ENCODE peak calls at places on chromosomes 11 and 22, in four cellular contexts. One of them, this sample, is unnamed.

GRCh38 chr11:77101043-77101537 is 1.6 kb upstream of the OMP start:
- DNase-seq in cardiac fibroblast: peak; percentile 55
- DNase-seq in lower lobe of right lung: peak; percentile 5
- DNase-seq in esophagus squamous epithelium: no peak
- DNase-seq in this sample: peak; percentile 56

GRCh38 chr22:25582946-25583345 is 18.5 kb downstream of the GRK3 start:
- DNase-seq in cardiac fibroblast: peak; percentile 25
- DNase-seq in lower lobe of right lung: no peak
- DNase-seq in esophagus squamous epithelium: no peak
- DNase-seq in this sample: no peak

GRCh38 chr11:110908401-110909106 is 196.3 kb upstream of the ARHGAP20 start:
- DNase-seq in lower lobe of right lung: no peak
- DNase-seq in cardiac fibroblast: peak; percentile 92
- DNase-seq in esophagus squamous epithelium: no peak
- DNase-seq in this sample: no peak

GRCh38 chr22:49271831-49272230 is 555.8 kb downstream of the BRD1 start:
- DNase-seq in esophagus squamous epithelium: no peak
- DNase-seq in cardiac fibroblast: no peak
- DNase-seq in lower lobe of right lung: no peak
- DNase-seq in this sample: no peak

GRCh38 chr22:43002198-43002577 is 12.8 kb downstream of the PACSIN2 start:
- DNase-seq in cardiac fibroblast: peak; percentile 72
- DNase-seq in lower lobe of right lung: no peak
- DNase-seq in esophagus squamous epithelium: no peak
- DNase-seq in this sample: no peak

GRCh38 chr11:6587360-6587953 is 16.0 kb downstream of the RRP8 start:
- DNase-seq in esophagus squamous epithelium: no peak
- DNase-seq in cardiac fibroblast: no peak
- DNase-seq in lower lobe of right lung: no peak
- DNase-seq in this sample: no peak

GRCh38 chr11:57787920-57788716 is 26.5 kb downstream of the CTNND1 start:
- DNase-seq in lower lobe of right lung: peak; percentile 66
- DNase-seq in esophagus squamous epithelium: no peak
- DNase-seq in cardiac fibroblast: no peak
- DNase-seq in this sample: peak; percentile 77

GRCh38 chr11:119729581-119730346 is 764 bp upstream of the NECTIN1 start:
- DNase-seq in esophagus squamous epithelium: no peak
- DNase-seq in lower lobe of right lung: peak; percentile 78
- DNase-seq in cardiac fibroblast: peak; percentile 50
- DNase-seq in this sample: no peak

GRCh38 chr11:1742371-1742770 is 8.0 kb downstream of the IFITM10 start:
- DNase-seq in esophagus squamous epithelium: no peak
- DNase-seq in lower lobe of right lung: no peak
- DNase-seq in cardiac fibroblast: no peak
- DNase-seq in this sample: no peak

GRCh38 chr11:111531687-111532364 is 8.7 kb upstream of the LAYN start:
- DNase-seq in esophagus squamous epithelium: no peak
- DNase-seq in lower lobe of right lung: no peak
- DNase-seq in cardiac fibroblast: peak; percentile 94
- DNase-seq in this sample: peak; percentile 66

GRCh38 chr11:34318111-34319037 is 39.4 kb downstream of the ABTB2 start:
- DNase-seq in cardiac fibroblast: peak; percentile 53
- DNase-seq in lower lobe of right lung: no peak
- DNase-seq in esophagus squamous epithelium: no peak
- DNase-seq in this sample: peak; percentile 11

GRCh38 chr11:65788801-65789200 is 1.9 kb downstream of the OVOL1 start:
- DNase-seq in lower lobe of right lung: no peak
- DNase-seq in cardiac fibroblast: no peak
- DNase-seq in esophagus squamous epithelium: no peak
- DNase-seq in this sample: no peak

GRCh38 chr11:67413266-67413797 is 2.1 kb upstream of the CARNS1 start:
- DNase-seq in esophagus squamous epithelium: no peak
- DNase-seq in cardiac fibroblast: no peak
- DNase-seq in lower lobe of right lung: no peak
- DNase-seq in this sample: no peak

GRCh38 chr11:95671768-95672167 is 117.8 kb downstream of the FAM76B start:
- DNase-seq in lower lobe of right lung: no peak
- DNase-seq in cardiac fibroblast: no peak
- DNase-seq in esophagus squamous epithelium: no peak
- DNase-seq in this sample: no peak

GRCh38 chr11:93370260-93370659 is 39.7 kb downstream of the DEUP1 start:
- DNase-seq in lower lobe of right lung: no peak
- DNase-seq in esophagus squamous epithelium: no peak
- DNase-seq in cardiac fibroblast: peak; percentile 6
- DNase-seq in this sample: no peak

GRCh38 chr22:35326854-35327562 is 27.3 kb downstream of the TOM1 start:
- DNase-seq in esophagus squamous epithelium: no peak
- DNase-seq in lower lobe of right lung: no peak
- DNase-seq in cardiac fibroblast: no peak
- DNase-seq in this sample: no peak

GRCh38 chr11:116586392-116586791 is 186.4 kb downstream of the BUD13 start:
- DNase-seq in lower lobe of right lung: no peak
- DNase-seq in esophagus squamous epithelium: no peak
- DNase-seq in cardiac fibroblast: no peak
- DNase-seq in this sample: no peak

GRCh38 chr11:57773026-57773598 is 11.5 kb downstream of the CTNND1 start:
- DNase-seq in lower lobe of right lung: no peak
- DNase-seq in esophagus squamous epithelium: no peak
- DNase-seq in cardiac fibroblast: no peak
- DNase-seq in this sample: no peak

GRCh38 chr11:65378208-65378927 is 4.1 kb downstream of the SLC25A45 start:
- DNase-seq in esophagus squamous epithelium: no peak
- DNase-seq in lower lobe of right lung: no peak
- DNase-seq in cardiac fibroblast: no peak
- DNase-seq in this sample: peak; percentile 50

GRCh38 chr11:69941546-69942332 is 122.5 kb upstream of the FGF3 start:
- DNase-seq in cardiac fibroblast: no peak
- DNase-seq in lower lobe of right lung: peak; percentile 24
- DNase-seq in esophagus squamous epithelium: no peak
- DNase-seq in this sample: no peak

GRCh38 chr11:69944146-69944795 is 125.1 kb upstream of the FGF3 start:
- DNase-seq in cardiac fibroblast: no peak
- DNase-seq in esophagus squamous epithelium: no peak
- DNase-seq in lower lobe of right lung: peak; percentile 19
- DNase-seq in this sample: no peak

GRCh38 chr11:69943506-69943905 is 124.3 kb upstream of the FGF3 start:
- DNase-seq in cardiac fibroblast: no peak
- DNase-seq in lower lobe of right lung: no peak
- DNase-seq in esophagus squamous epithelium: no peak
- DNase-seq in this sample: no peak

GRCh38 chr11:69942333-69942820 is 123.2 kb upstream of the FGF3 start:
- DNase-seq in cardiac fibroblast: no peak
- DNase-seq in lower lobe of right lung: peak; percentile 23
- DNase-seq in esophagus squamous epithelium: no peak
- DNase-seq in this sample: no peak

GRCh38 chr11:69943066-69943465 is 123.8 kb upstream of the FGF3 start:
- DNase-seq in lower lobe of right lung: peak; percentile 16
- DNase-seq in esophagus squamous epithelium: no peak
- DNase-seq in cardiac fibroblast: no peak
- DNase-seq in this sample: peak; percentile 83
- TF ChIP-seq CTCF in lower lobe of right lung: no peak
- TF ChIP-seq CTCF in esophagus squamous epithelium: peak; percentile 27
- TF ChIP-seq CTCF in cardiac fibroblast: no peak
- TF ChIP-seq CTCF in this sample: peak; percentile 71

GRCh38 chr22:20605328-20605727 is 97.9 kb downstream of the MED15 start:
- DNase-seq in esophagus squamous epithelium: no peak
- DNase-seq in lower lobe of right lung: peak; percentile 23
- DNase-seq in cardiac fibroblast: no peak
- DNase-seq in this sample: no peak

GRCh38 chr22:20604776-20605221 is 97.4 kb downstream of the MED15 start:
- DNase-seq in esophagus squamous epithelium: no peak
- DNase-seq in cardiac fibroblast: no peak
- DNase-seq in lower lobe of right lung: no peak
- DNase-seq in this sample: no peak

GRCh38 chr22:20607157-20607907 is 99.9 kb downstream of the MED15 start:
- DNase-seq in esophagus squamous epithelium: no peak
- DNase-seq in cardiac fibroblast: no peak
- DNase-seq in lower lobe of right lung: peak; percentile 51
- DNase-seq in this sample: no peak

GRCh38 chr22:20606784-20607128 is 99.3 kb downstream of the MED15 start:
- DNase-seq in esophagus squamous epithelium: no peak
- DNase-seq in lower lobe of right lung: no peak
- DNase-seq in cardiac fibroblast: no peak
- DNase-seq in this sample: no peak

GRCh38 chr22:20606041-20606783 is 98.8 kb downstream of the MED15 start:
- DNase-seq in esophagus squamous epithelium: no peak
- DNase-seq in lower lobe of right lung: peak; percentile 91
- DNase-seq in cardiac fibroblast: peak; percentile 77
- DNase-seq in this sample: peak; percentile 91
- TF ChIP-seq CTCF in esophagus squamous epithelium: peak; percentile 89
- TF ChIP-seq CTCF in lower lobe of right lung: peak; percentile 78
- TF ChIP-seq CTCF in cardiac fibroblast: peak; percentile 91
- TF ChIP-seq CTCF in this sample: peak; percentile 72

GRCh38 chr11:62145261-62145871 is 21.6 kb downstream of the INCENP start:
- DNase-seq in cardiac fibroblast: no peak
- DNase-seq in lower lobe of right lung: peak; percentile 36
- DNase-seq in esophagus squamous epithelium: no peak
- DNase-seq in this sample: no peak

GRCh38 chr11:62142921-62143320 is 19.1 kb downstream of the INCENP start:
- DNase-seq in esophagus squamous epithelium: no peak
- DNase-seq in lower lobe of right lung: peak; percentile 45
- DNase-seq in cardiac fibroblast: no peak
- DNase-seq in this sample: no peak

GRCh38 chr11:62142043-62142375 is 18.2 kb downstream of the INCENP start:
- DNase-seq in cardiac fibroblast: no peak
- DNase-seq in lower lobe of right lung: no peak
- DNase-seq in esophagus squamous epithelium: no peak
- DNase-seq in this sample: no peak

GRCh38 chr11:62144641-62145255 is 20.9 kb downstream of the INCENP start:
- DNase-seq in esophagus squamous epithelium: no peak
- DNase-seq in lower lobe of right lung: peak; percentile 38
- DNase-seq in cardiac fibroblast: no peak
- DNase-seq in this sample: no peak

GRCh38 chr11:62143727-62144126 is 19.9 kb downstream of the INCENP start:
- DNase-seq in esophagus squamous epithelium: no peak
- DNase-seq in lower lobe of right lung: peak; percentile 22
- DNase-seq in cardiac fibroblast: no peak
- DNase-seq in this sample: no peak
- TF ChIP-seq CTCF in esophagus squamous epithelium: no peak
- TF ChIP-seq CTCF in lower lobe of right lung: no peak
- TF ChIP-seq CTCF in cardiac fibroblast: peak; percentile 8
- TF ChIP-seq CTCF in this sample: no peak

DNA sequence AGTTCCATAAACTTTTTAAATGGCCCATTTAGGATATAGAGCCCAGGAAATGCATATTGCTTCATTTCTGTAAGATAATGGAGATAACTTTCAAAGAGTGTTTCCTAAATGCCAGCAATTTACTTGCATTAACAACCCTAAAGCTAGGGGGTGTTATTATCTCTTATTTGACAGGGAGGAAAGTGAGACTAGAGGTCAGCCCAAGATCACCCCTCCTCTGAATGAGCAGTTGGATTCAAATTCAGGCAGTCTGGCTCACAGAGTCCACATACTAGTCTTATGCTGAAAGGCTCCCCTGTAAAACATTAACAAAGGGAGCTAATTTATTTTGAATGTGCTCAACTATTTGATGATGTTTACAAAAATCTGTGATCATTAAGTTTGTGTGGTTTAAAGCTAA is 49.9 kb upstream of the TRIM77 start:
- DNase-seq in esophagus squamous epithelium: no peak
- DNase-seq in lower lobe of right lung: no peak
- DNase-seq in cardiac fibroblast: no peak
- DNase-seq in this sample: peak; percentile 25
- TF ChIP-seq CTCF in esophagus squamous epithelium: no peak
- TF ChIP-seq CTCF in lower lobe of right lung: no peak
- TF ChIP-seq CTCF in cardiac fibroblast: no peak
- TF ChIP-seq CTCF in this sample: no peak

GRCh38 chr11:44178381-44178780 is 82.9 kb downstream of the EXT2 start:
- DNase-seq in esophagus squamous epithelium: no peak
- DNase-seq in cardiac fibroblast: peak; percentile 33
- DNase-seq in lower lobe of right lung: no peak
- DNase-seq in this sample: no peak
- TF ChIP-seq CTCF in esophagus squamous epithelium: no peak
- TF ChIP-seq CTCF in cardiac fibroblast: peak; percentile 14
- TF ChIP-seq CTCF in lower lobe of right lung: no peak
- TF ChIP-seq CTCF in this sample: no peak

DNA sequence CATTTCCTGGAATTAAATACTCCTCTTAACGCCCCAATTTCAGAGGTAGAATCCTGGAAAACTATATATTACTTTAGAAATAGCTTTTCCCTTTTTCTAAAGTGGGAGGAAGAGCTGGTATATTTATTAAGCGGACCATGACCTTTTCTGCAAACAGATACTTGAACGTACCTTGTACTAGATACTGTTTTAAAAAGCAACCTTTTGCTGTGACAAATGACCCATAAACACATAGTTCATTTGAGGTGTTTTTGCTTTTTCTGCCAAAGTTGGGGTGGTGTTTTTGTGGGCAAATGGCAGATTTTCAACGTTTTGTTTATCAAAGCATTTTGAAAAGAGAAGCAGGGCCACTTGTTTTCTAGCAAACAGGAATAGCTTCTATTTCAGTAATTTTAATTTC is 2.2 kb downstream of the FBXO7 start:
- DNase-seq in cardiac fibroblast: no peak
- DNase-seq in esophagus squamous epithelium: no peak
- DNase-seq in lower lobe of right lung: no peak
- DNase-seq in this sample: no peak
- TF ChIP-seq CTCF in cardiac fibroblast: no peak
- TF ChIP-seq CTCF in esophagus squamous epithelium: no peak
- TF ChIP-seq CTCF in lower lobe of right lung: no peak
- TF ChIP-seq CTCF in this sample: no peak

GRCh38 chr11:9615031-9615451 is 41.6 kb downstream of the WEE1 start:
- DNase-seq in esophagus squamous epithelium: no peak
- DNase-seq in cardiac fibroblast: peak; percentile 52
- DNase-seq in lower lobe of right lung: no peak
- DNase-seq in this sample: no peak

GRCh38 chr11:9613118-9613829 is 39.8 kb downstream of the WEE1 start:
- DNase-seq in esophagus squamous epithelium: peak; percentile 45
- DNase-seq in lower lobe of right lung: peak; percentile 95
- DNase-seq in cardiac fibroblast: peak; percentile 99
- DNase-seq in this sample: peak; percentile 99

GRCh38 chr11:9616042-9616640 is 42.7 kb downstream of the WEE1 start:
- DNase-seq in esophagus squamous epithelium: no peak
- DNase-seq in lower lobe of right lung: no peak
- DNase-seq in cardiac fibroblast: peak; percentile 40
- DNase-seq in this sample: no peak

GRCh38 chr11:9616858-9617257 is 43.4 kb downstream of the WEE1 start:
- DNase-seq in cardiac fibroblast: peak; percentile 35
- DNase-seq in esophagus squamous epithelium: no peak
- DNase-seq in lower lobe of right lung: no peak
- DNase-seq in this sample: no peak

GRCh38 chr11:9613830-9614762 is 40.6 kb downstream of the WEE1 start:
- DNase-seq in cardiac fibroblast: peak; percentile 83
- DNase-seq in lower lobe of right lung: peak; percentile 94
- DNase-seq in esophagus squamous epithelium: peak; percentile 32
- DNase-seq in this sample: peak; percentile 95
- TF ChIP-seq CTCF in cardiac fibroblast: peak; percentile 53
- TF ChIP-seq CTCF in lower lobe of right lung: peak; percentile 88
- TF ChIP-seq CTCF in esophagus squamous epithelium: peak; percentile 92
- TF ChIP-seq CTCF in this sample: peak; percentile 87